ENCODE peak calls at places on chromosomes 7 and 10, in eight cellular contexts. E is NCI-H1105, D is neural crest cell, N is T1000, F is erythroblast, I is NCI-H226, B is mammary epithelial cell, G is EH. K is an unnamed sample.
A peak's percentile ranks its signal among the peaks of the same experiment; 100 is the strongest.

GRCh38 chr7:29424295-29424983 is 139.2 kb upstream of the PRR15 start:
- DNase-seq in E (no peak), D (no peak), N (no peak), F (no peak), I (no peak), B (no peak), G (no peak), K (no peak)

GRCh38 chr10:6035926-6036575 is 26.1 kb downstream of the IL2RA start:
- DNase-seq in E (no peak), D (no peak), N (no peak), F (no peak), I (no peak), B (no peak), G (no peak), K (no peak)

GRCh38 chr10:88117869-88118632 is 254.6 kb downstream of the PTEN start:
- DNase-seq in E (no peak), D (no peak), N (no peak), F (peak; percentile 8), I (no peak), B (no peak), G (no peak), K (no peak)

GRCh38 chr7:46569117-46569433 is 648.0 kb upstream of the IGFBP3 start:
- DNase-seq in E (no peak), D (no peak), N (no peak), F (no peak), I (no peak), B (peak; percentile 47), G (peak; percentile 69), K (peak; percentile 23)

GRCh38 chr7:23349484-23350157 is 50.5 kb downstream of the MALSU1 start:
- DNase-seq in E (no peak), D (no peak), N (peak; percentile 22), F (no peak), I (peak; percentile 80), B (peak; percentile 72), G (peak; percentile 94), K (peak; percentile 62)

GRCh38 chr10:92011560-92012214 is 88.1 kb downstream of the BTAF1 start:
- DNase-seq in E (no peak), D (no peak), N (no peak), F (peak; percentile 51), I (peak; percentile 85), B (peak; percentile 76), G (peak; percentile 65), K (peak; percentile 61)

GRCh38 chr10:124700293-124701037 is 43.7 kb downstream of the FAM53B start:
- DNase-seq in E (no peak), D (no peak), N (no peak), F (no peak), I (no peak), B (no peak), G (no peak), K (no peak)

GRCh38 chr10:7300327-7300726 is 110.5 kb downstream of the SFMBT2 start:
- DNase-seq in E (no peak), D (no peak), N (no peak), F (no peak), I (peak; percentile 3), B (peak; percentile 51), G (no peak), K (no peak)

GRCh38 chr10:77467422-77467963 is 170.1 kb downstream of the KCNMA1 start:
- DNase-seq in E (no peak), D (no peak), N (no peak), F (no peak), I (no peak), B (no peak), G (no peak), K (no peak)

GRCh38 chr7:19713676-19714075 is 4.8 kb upstream of the POLR1F start:
- DNase-seq in E (peak; percentile 1), D (peak; percentile 38), N (peak; percentile 9), F (peak; percentile 59), I (peak; percentile 56), B (peak; percentile 21), G (peak; percentile 49), K (no peak)

GRCh38 chr10:98028168-98028770 is 2.2 kb downstream of the CRTAC1 start:
- DNase-seq in E (peak; percentile 57), D (peak; percentile 70), N (no peak), F (peak; percentile 85), I (peak; percentile 27), B (no peak), G (peak; percentile 45), K (peak; percentile 94)

GRCh38 chr10:541750-542371 is 147.6 kb downstream of the DIP2C start:
- DNase-seq in E (peak; percentile 75), D (no peak), N (no peak), F (no peak), I (no peak), B (no peak), G (no peak), K (no peak)

GRCh38 chr10:31404640-31405039 is 85.6 kb downstream of the ZEB1 start:
- DNase-seq in E (no peak), D (no peak), N (no peak), F (no peak), I (peak; percentile 60), B (no peak), G (peak; percentile 41), K (no peak)

GRCh38 chr7:157362729-157363128 is 25.9 kb downstream of the DNAJB6 start:
- DNase-seq in E (no peak), D (no peak), N (no peak), F (no peak), I (no peak), B (no peak), G (no peak), K (no peak)

GRCh38 chr7:39816462-39817065 is 133.5 kb upstream of the CDK13 start:
- DNase-seq in E (no peak), D (no peak), N (no peak), F (no peak), I (no peak), B (no peak), G (no peak), K (no peak)

GRCh38 chr10:22460531-22461403 is 115.5 kb downstream of the SPAG6 start:
- DNase-seq in E (no peak), D (no peak), N (no peak), F (no peak), I (no peak), B (no peak), G (no peak), K (no peak)

GRCh38 chr10:71651953-71652352 is 67.6 kb downstream of the C10orf105 start:
- DNase-seq in E (no peak), D (no peak), N (no peak), F (no peak), I (no peak), B (no peak), G (no peak), K (no peak)